ENCODE peak calls at places on chromosomes 11 and 22, in seven cellular contexts. I is GOT3, Y is NCI-H345, U is AML-193, M is fibroblast of the aortic adventitia, E is ELR, K is Calu3. G is an unnamed sample.

GRCh38 chr11:112128483-112129121 is 35.3 kb downstream of the IL18 start:
- DNase-seq in I (no peak), Y (peak; percentile 94), U (no peak), M (peak; percentile 59), E (peak; percentile 87), K (peak; percentile 36), G (peak; percentile 99)

GRCh38 chr11:65185869-65186341 is 4.2 kb downstream of the CAPN1 start:
- DNase-seq in I (no peak), Y (no peak), U (no peak), M (no peak), E (no peak), K (no peak), G (no peak)

GRCh38 chr11:64745523-64746328 is 1.8 kb upstream of the RASGRP2 start:
- DNase-seq in I (no peak), Y (no peak), U (peak; percentile 52), M (peak; percentile 24), E (peak; percentile 37), K (no peak), G (peak; percentile 71)

GRCh38 chr22:30881361-30882180 is 87.0 kb downstream of the MORC2 start:
- DNase-seq in I (no peak), Y (no peak), U (no peak), M (no peak), E (no peak), K (no peak), G (no peak)

GRCh38 chr11:6563121-6563619 is 40.2 kb downstream of the RRP8 start:
- DNase-seq in I (no peak), Y (no peak), U (no peak), M (no peak), E (no peak), K (no peak), G (no peak)

GRCh38 chr11:65131895-65132237 is 2.5 kb downstream of the SYVN1 start:
- DNase-seq in I (no peak), Y (no peak), U (no peak), M (no peak), E (no peak), K (no peak), G (no peak)

GRCh38 chr11:11346249-11346648 is 6.8 kb downstream of the CSNK2A3 start:
- DNase-seq in I (no peak), Y (no peak), U (no peak), M (no peak), E (no peak), K (no peak), G (no peak)

GRCh38 chr11:130808541-130808940 is 107.7 kb downstream of the SNX19 start:
- DNase-seq in I (no peak), Y (no peak), U (no peak), M (no peak), E (no peak), K (no peak), G (no peak)

GRCh38 chr11:71236836-71237475 is 15.4 kb downstream of the SHANK2 start:
- DNase-seq in I (no peak), Y (no peak), U (no peak), M (no peak), E (no peak), K (no peak), G (no peak)

GRCh38 chr11:2190670-2191471 is 19.3 kb upstream of the TH start:
- DNase-seq in I (no peak), Y (peak; percentile 50), U (peak; percentile 5), M (no peak), E (no peak), K (no peak), G (no peak)

GRCh38 chr11:127862406-127862805 is 725.0 kb downstream of the ETS1 start:
- DNase-seq in I (no peak), Y (no peak), U (no peak), M (no peak), E (peak; percentile 49), K (no peak), G (no peak)

GRCh38 chr22:47367993-47368945 is 605.8 kb downstream of the TBC1D22A start:
- DNase-seq in I (no peak), Y (no peak), U (no peak), M (no peak), E (no peak), K (no peak), G (no peak)

GRCh38 chr11:27902981-27903624 is 202.8 kb upstream of the BDNF start:
- DNase-seq in I (no peak), Y (no peak), U (no peak), M (peak; percentile 50), E (peak; percentile 87), K (no peak), G (no peak)

GRCh38 chr11:33895752-33896137 is 3.9 kb upstream of the LMO2 start:
- DNase-seq in I (no peak), Y (peak; percentile 29), U (no peak), M (no peak), E (no peak), K (no peak), G (peak; percentile 90)

GRCh38 chr11:86644291-86644690 is 28.1 kb downstream of the ME3 start:
- DNase-seq in I (no peak), Y (no peak), U (no peak), M (peak; percentile 77), E (peak; percentile 78), K (no peak), G (no peak)

GRCh38 chr11:64128255-64129006 is 37.5 kb downstream of the MACROD1 start:
- DNase-seq in I (no peak), Y (peak; percentile 11), U (no peak), M (no peak), E (no peak), K (no peak), G (no peak)